ENCODE peak calls at places on chromosome 21, in four cellular contexts. P, F, T and L are unnamed samples.

GRCh38 chr21:37792046-37792445 is 124.2 kb downstream of the KCNJ6 start:
- DNase-seq in P (no peak), F (no peak), T (no peak), L (no peak)

GRCh38 chr21:37829043-37829442 is 87.2 kb downstream of the KCNJ6 start:
- DNase-seq in T (no peak), F (no peak), P (no peak), L (no peak)

GRCh38 chr21:16195896-16196443 is 466.2 kb downstream of the USP25 start:
- DNase-seq in P (no peak), F (no peak), T (peak; percentile 33), L (no peak)

GRCh38 chr21:37206531-37206930 is 60.6 kb downstream of the VPS26C start:
- DNase-seq in F (no peak), P (no peak), T (no peak), L (no peak)

GRCh38 chr21:44299085-44299457 is 782 bp upstream of the PFKL start:
- DNase-seq in T (no peak), P (no peak), F (no peak), L (peak; percentile 77)

GRCh38 chr21:15197696-15198095 is 132.9 kb upstream of the NRIP1 start:
- DNase-seq in T (no peak), P (no peak), F (no peak), L (no peak)

GRCh38 chr21:40507978-40508377 is 339.0 kb downstream of the DSCAM start:
- DNase-seq in P (no peak), F (no peak), T (peak; percentile 59), L (no peak)

GRCh38 chr21:35044770-35045538 is 4.1 kb downstream of the RUNX1 start:
- DNase-seq in T (no peak), F (no peak), P (no peak), L (no peak)

GRCh38 chr21:14982336-14982735 is 82.5 kb downstream of the NRIP1 start:
- DNase-seq in P (no peak), T (peak; percentile 28), F (no peak), L (no peak)

GRCh38 chr21:44006017-44006624 is 6.0 kb upstream of the TRAPPC10 start:
- DNase-seq in F (no peak), P (no peak), T (peak; percentile 82), L (no peak)

GRCh38 chr21:23853796-23854379 is 1753.4 kb downstream of the MRPL39 start:
- DNase-seq in P (peak; percentile 20), F (no peak), T (peak; percentile 3), L (peak; percentile 8)

GRCh38 chr21:35399706-35400105 is 350.6 kb upstream of the RUNX1 start:
- DNase-seq in F (no peak), P (no peak), T (no peak), L (no peak)

GRCh38 chr21:15009964-15010363 is 54.8 kb downstream of the NRIP1 start:
- DNase-seq in P (no peak), T (no peak), F (no peak), L (no peak)

GRCh38 chr21:14114251-14114650 is 96.5 kb downstream of the LIPI start:
- DNase-seq in F (no peak), P (no peak), T (peak; percentile 53), L (no peak)

GRCh38 chr21:41677671-41678015 is 89.2 kb downstream of the RIPK4 start:
- DNase-seq in P (no peak), T (no peak), F (no peak), L (no peak)

GRCh38 chr21:14569868-14570267 is 23.8 kb upstream of the SAMSN1 start:
- DNase-seq in T (no peak), F (no peak), P (no peak), L (no peak)

GRCh38 chr21:34807146-34807880 is 138.5 kb downstream of the CLIC6 start:
- DNase-seq in T (peak; percentile 97), P (peak; percentile 62), F (no peak), L (peak; percentile 64)

GRCh38 chr21:21295303-21295702 is 297.1 kb downstream of the NCAM2 start:
- DNase-seq in F (no peak), T (no peak), P (no peak), L (no peak)

GRCh38 chr21:15400905-15401304 is 328.9 kb upstream of the USP25 start:
- DNase-seq in T (no peak), F (no peak), P (no peak), L (no peak)

GRCh38 chr21:37787456-37787855 is 128.8 kb downstream of the KCNJ6 start:
- DNase-seq in F (no peak), T (peak; percentile 84), P (no peak), L (no peak)

DNA sequence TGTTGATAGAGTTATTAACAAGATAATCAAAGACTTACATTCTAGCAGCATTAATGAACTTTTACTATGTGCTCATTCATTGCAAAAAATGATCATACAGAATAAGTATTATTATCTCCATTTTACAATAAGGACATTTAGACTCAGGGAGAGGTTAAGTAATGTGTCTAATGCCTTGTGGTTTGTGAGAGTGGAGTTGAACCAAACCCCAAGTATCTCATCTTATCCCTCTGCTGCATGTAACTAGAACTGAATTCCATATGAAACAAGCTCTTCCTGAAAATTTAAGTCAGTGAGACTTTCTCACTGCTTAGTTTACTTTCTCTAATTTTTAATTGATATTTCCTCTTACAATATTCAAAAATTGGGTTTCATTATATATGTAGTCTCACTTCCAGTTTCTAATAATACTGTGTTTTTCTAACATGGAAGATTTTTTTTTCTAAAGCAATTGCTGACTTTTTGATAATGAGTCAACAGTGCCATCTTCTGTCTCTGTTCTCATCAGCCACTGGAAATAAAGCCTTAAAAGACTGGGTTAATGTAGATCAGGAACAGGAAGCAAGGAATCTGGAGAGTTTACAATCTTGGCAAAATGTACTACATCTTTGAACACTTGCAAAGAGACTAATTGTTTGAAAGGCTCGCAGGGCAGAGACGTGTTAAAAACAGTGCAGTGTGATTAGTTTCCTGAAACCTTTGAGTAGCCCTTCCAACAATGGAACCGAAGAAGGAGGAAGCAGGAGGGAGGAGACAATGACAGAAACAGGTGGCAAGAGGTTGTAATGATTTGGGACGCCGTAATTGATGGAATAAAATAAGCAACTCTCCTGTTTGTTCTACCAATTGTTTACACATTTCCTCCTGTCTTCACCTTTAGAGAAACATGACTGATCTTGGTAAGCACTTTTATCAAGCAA is 567.6 kb downstream of the MRPL39 start:
- DNase-seq in F (no peak), P (peak; percentile 15), T (peak; percentile 35), L (peak; percentile 40)
- TF ChIP-seq CTCF in F (peak; percentile 38), P (peak; percentile 68), T (peak; percentile 61), L (no peak)

GRCh38 chr21:27346041-27346448 is 379.2 kb upstream of the ADAMTS5 start:
- DNase-seq in P (no peak), T (peak; percentile 61), F (no peak), L (no peak)
- TF ChIP-seq CTCF in P (no peak), T (no peak), F (no peak), L (no peak)

GRCh38 chr21:32916088-32916487 is 109.6 kb upstream of the OLIG2 start:
- DNase-seq in P (no peak), F (no peak), T (no peak), L (no peak)

GRCh38 chr21:32918467-32919140 is 107.1 kb upstream of the OLIG2 start:
- DNase-seq in P (no peak), T (no peak), F (no peak), L (no peak)

GRCh38 chr21:32915099-32915498 is 110.6 kb upstream of the OLIG2 start:
- DNase-seq in T (no peak), F (no peak), P (no peak), L (no peak)

GRCh38 chr21:32917392-32918135 is 108.2 kb upstream of the OLIG2 start:
- DNase-seq in F (no peak), T (no peak), P (no peak), L (no peak)

DNA sequence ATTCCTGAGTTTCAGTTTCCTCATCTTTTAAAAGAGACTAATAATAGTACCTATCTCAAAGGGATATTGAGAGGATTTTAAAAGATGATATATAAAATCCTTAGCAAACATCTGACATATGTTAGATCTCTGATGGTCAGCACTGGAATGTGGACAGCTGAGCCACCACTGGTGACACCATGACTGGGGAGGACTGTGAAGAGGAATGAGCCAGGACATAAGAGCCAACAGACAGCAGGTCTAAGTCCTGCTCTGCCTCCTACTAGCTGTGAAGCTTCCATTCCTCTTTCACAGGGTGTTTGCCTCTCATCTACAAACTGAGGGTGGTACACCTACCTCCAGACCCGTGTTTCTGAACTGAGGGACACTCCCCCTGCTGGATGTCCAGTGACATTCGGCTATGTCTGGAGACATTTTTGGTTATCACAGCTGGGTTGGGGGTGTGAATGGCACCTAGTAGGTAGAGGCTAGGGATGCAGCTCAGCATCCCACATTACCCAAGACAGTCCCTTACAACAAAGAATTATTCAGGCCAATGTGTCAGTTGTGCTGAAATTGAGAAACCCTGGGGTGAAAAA is 109.1 kb upstream of the OLIG2 start:
- DNase-seq in F (no peak), T (no peak), P (no peak), L (no peak)
- TF ChIP-seq CTCF in F (no peak), T (peak; percentile 26), P (no peak), L (no peak)

GRCh38 chr21:29309703-29310102 is 11.0 kb downstream of the BACH1 start:
- DNase-seq in T (no peak), F (no peak), P (no peak), L (no peak)
- TF ChIP-seq CTCF in T (no peak), F (no peak), P (no peak), L (no peak)

GRCh38 chr21:46347791-46348381 is 23.9 kb downstream of the PCNT start:
- DNase-seq in P (no peak), F (no peak), T (no peak), L (no peak)
- TF ChIP-seq CTCF in P (no peak), F (peak; percentile 14), T (no peak), L (no peak)

GRCh38 chr21:25583370-25584133 is 23.7 kb downstream of the MRPL39 start:
- DNase-seq in T (no peak), F (no peak), P (no peak), L (no peak)
- TF ChIP-seq CTCF in T (no peak), F (no peak), P (no peak), L (no peak)

DNA sequence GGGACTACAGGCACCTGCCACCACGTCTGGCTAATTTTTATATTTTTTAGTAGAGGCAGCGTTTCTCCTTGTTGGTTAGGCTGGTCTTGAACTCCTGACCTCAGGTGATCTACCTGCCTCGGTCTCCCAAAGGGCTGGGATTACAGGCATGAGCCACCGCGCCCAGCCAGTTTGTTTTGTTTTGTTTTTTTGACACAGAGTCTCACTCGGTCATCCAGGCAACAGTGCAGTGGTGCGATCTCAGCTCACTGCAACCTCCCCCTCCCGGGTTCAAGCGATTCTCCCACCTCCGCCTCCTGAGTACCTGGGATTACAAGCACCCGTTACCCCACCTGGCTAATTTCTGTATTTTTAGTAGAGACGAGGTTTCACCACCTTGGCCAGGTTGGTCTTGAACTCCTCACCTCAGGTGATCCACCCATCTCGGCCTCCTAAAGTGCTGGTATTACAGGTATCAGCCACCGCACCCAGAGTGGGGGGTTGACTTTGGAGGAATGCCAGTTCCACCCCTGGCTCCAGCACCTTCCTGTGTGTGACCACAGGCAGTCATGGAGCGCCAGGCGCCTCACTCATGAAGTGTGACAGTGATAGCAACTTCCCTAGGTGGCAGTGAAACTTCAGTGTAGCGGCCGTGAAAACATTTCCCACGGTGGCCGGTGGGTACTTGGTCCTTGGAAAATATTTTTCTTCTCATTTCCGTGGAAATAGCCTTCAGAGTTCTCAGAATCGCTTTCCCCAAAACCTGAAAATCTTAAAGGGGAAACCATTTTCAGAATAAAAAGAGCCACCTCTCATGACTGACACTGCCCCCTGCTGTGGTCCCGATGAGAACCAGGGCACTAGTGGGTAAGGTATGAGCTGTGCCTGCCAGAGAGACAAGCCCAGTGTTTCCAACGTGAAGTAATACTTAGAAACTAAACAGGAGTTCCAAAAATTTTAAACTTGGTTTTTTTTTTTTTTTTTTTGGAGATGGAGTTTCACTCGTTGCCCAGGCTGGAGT is 48.6 kb downstream of the WDR4 start:
- DNase-seq in P (no peak), F (no peak), T (no peak), L (no peak)
- TF ChIP-seq CTCF in P (no peak), F (no peak), T (no peak), L (no peak)